ENCODE peak calls at places on chromosome 15, in five cellular contexts. X is choroid plexus epithelial cell, C is hippocampal formation, F is brain microvascular endothelial cell, E is iPS DF 6.9. U is an unnamed sample.
A peak's percentile ranks its signal among the peaks of the same experiment; 100 is the strongest.

GRCh38 chr15:34239151-34239761 is 14.4 kb downstream of the EMC4 start:
- DNase-seq in X (peak; percentile 86), C (no peak), F (peak; percentile 84), E (no peak), U (no peak)

GRCh38 chr15:60115579-60116415 is 111.7 kb downstream of the FOXB1 start:
- DNase-seq in X (peak; percentile 27), C (no peak), F (no peak), E (no peak), U (no peak)

GRCh38 chr15:40828447-40829036 is at the start of gene PPP1R14D:
- DNase-seq in X (no peak), C (no peak), F (no peak), E (no peak), U (no peak)

GRCh38 chr15:42863572-42864239 is 56.9 kb downstream of the TTBK2 start:
- DNase-seq in X (peak; percentile 5), C (no peak), F (no peak), E (no peak), U (no peak)

GRCh38 chr15:62059818-62060115 is 480 bp downstream of the VPS13C start:
- DNase-seq in X (peak; percentile 57), C (peak; percentile 20), F (peak; percentile 48), E (no peak), U (peak; percentile 43)

GRCh38 chr15:100987143-100987542 is 68.0 kb downstream of the LRRK1 start:
- DNase-seq in X (no peak), C (no peak), F (no peak), E (no peak), U (no peak)

GRCh38 chr15:75725021-75725718 is 12.5 kb upstream of the CSPG4 start:
- DNase-seq in X (no peak), C (no peak), F (no peak), E (no peak), U (no peak)

GRCh38 chr15:70580958-70581357 is 182.4 kb downstream of the UACA start:
- DNase-seq in X (no peak), C (no peak), F (no peak), E (no peak), U (no peak)

GRCh38 chr15:98931001-98931400 is 76.6 kb downstream of the PGPEP1L start:
- DNase-seq in X (no peak), C (no peak), F (no peak), E (no peak), U (no peak)

GRCh38 chr15:34126522-34126921 is 24.6 kb downstream of the PGBD4 start:
- DNase-seq in X (no peak), C (no peak), F (no peak), E (no peak), U (no peak)

GRCh38 chr15:80620931-80621330 is 74.2 kb upstream of the ABHD17C start:
- DNase-seq in X (no peak), C (no peak), F (no peak), E (no peak), U (no peak)

GRCh38 chr15:84865074-84865569 is 19.3 kb upstream of the SLC28A1 start:
- DNase-seq in X (no peak), C (no peak), F (no peak), E (no peak), U (no peak)

GRCh38 chr15:27885226-27885625 is 213.9 kb downstream of the OCA2 start:
- DNase-seq in X (no peak), C (no peak), F (no peak), E (no peak), U (no peak)

GRCh38 chr15:90550919-90551318 is 21.2 kb downstream of the CRTC3 start:
- DNase-seq in X (no peak), C (no peak), F (no peak), E (no peak), U (no peak)

GRCh38 chr15:92968926-92969664 is 69.0 kb downstream of the CHD2 start:
- DNase-seq in X (peak; percentile 41), C (no peak), F (no peak), E (no peak), U (no peak)

GRCh38 chr15:64742921-64743320 is 32.5 kb downstream of the RBPMS2 start:
- DNase-seq in X (no peak), C (no peak), F (no peak), E (no peak), U (no peak)

GRCh38 chr15:40468850-40469249 is 1.9 kb upstream of the CHST14 start:
- DNase-seq in X (no peak), C (no peak), F (no peak), E (no peak), U (no peak)

GRCh38 chr15:99481831-99482230 is 84.0 kb upstream of the MEF2A start:
- DNase-seq in X (no peak), C (no peak), F (no peak), E (no peak), U (no peak)

GRCh38 chr15:98513428-98513991 is 134.8 kb upstream of the IGF1R start:
- DNase-seq in X (no peak), C (no peak), F (no peak), E (no peak), U (no peak)

GRCh38 chr15:96924570-96924969 is 594.1 kb downstream of the NR2F2 start:
- DNase-seq in X (no peak), C (no peak), F (no peak), E (no peak), U (no peak)

GRCh38 chr15:34837246-34838016 is 42.1 kb upstream of the ACTC1 start:
- DNase-seq in X (peak; percentile 52), C (no peak), F (peak; percentile 54), E (no peak), U (no peak)

GRCh38 chr15:58038426-58039106 is 26.9 kb downstream of the ALDH1A2 start:
- DNase-seq in X (peak; percentile 85), C (no peak), F (peak; percentile 48), E (no peak), U (no peak)

GRCh38 chr15:43329222-43329959 is 982 bp downstream of the LCMT2 start:
- DNase-seq in X (peak; percentile 68), C (peak; percentile 17), F (peak; percentile 14), E (no peak), U (no peak)

GRCh38 chr15:80507638-80508316 is 103.6 kb downstream of the ARNT2 start:
- DNase-seq in X (peak; percentile 87), C (no peak), F (peak; percentile 26), E (no peak), U (no peak)

GRCh38 chr15:95511680-95512079 is 818.8 kb upstream of the NR2F2 start:
- DNase-seq in X (peak; percentile 12), C (no peak), F (no peak), E (no peak), U (no peak)

GRCh38 chr15:67146214-67146613 is 80.8 kb downstream of the SMAD3 start:
- DNase-seq in X (peak; percentile 87), C (no peak), F (peak; percentile 83), E (no peak), U (no peak)

GRCh38 chr15:80958818-80959495 is 30.7 kb downstream of the MESD start:
- DNase-seq in X (no peak), C (no peak), F (no peak), E (no peak), U (no peak)

GRCh38 chr15:99365232-99365631 is 114.0 kb downstream of the LRRC28 start:
- DNase-seq in X (no peak), C (no peak), F (no peak), E (no peak), U (no peak)

GRCh38 chr15:52112203-52112750 is 298 bp downstream of the BCL2L10 start:
- DNase-seq in X (no peak), C (no peak), F (no peak), E (no peak), U (peak; percentile 13)

GRCh38 chr15:37121492-37121891 is 21.1 kb upstream of the MEIS2 start:
- DNase-seq in X (no peak), C (no peak), F (no peak), E (no peak), U (no peak)

GRCh38 chr15:52673734-52674133 is 5.5 kb downstream of the ATOSA start:
- DNase-seq in X (no peak), C (no peak), F (no peak), E (no peak), U (no peak)

GRCh38 chr15:67137319-67137718 is 71.9 kb downstream of the SMAD3 start:
- DNase-seq in X (no peak), C (no peak), F (no peak), E (no peak), U (no peak)

U was measured in stimulated activated CD8-positive, alpha-beta memory T cell treated with anti-CD3 and anti-CD28 coated beads, Interleukin-12 subunit alpha, Interleukin-12 subunit beta, amount 100 ng/mL, for 4 hours.